ENCODE peak calls at places on chromosome 3, in four cellular contexts. F is nucleus accumbens, L is GDM1, Y is cardiac fibroblast. X is an unnamed sample.

GRCh38 chr3:127073931-127074820 is 91.3 kb downstream of the PLXNA1 start:
- DNase-seq in L (no peak), Y (peak; percentile 41), F (no peak), X (no peak)

GRCh38 chr3:144466540-144466939 is 494.9 kb downstream of the DIPK2A start:
- DNase-seq in L (no peak), F (no peak), Y (no peak), X (no peak)

GRCh38 chr3:30626443-30627181 is 20.2 kb downstream of the TGFBR2 start:
- DNase-seq in Y (peak; percentile 59), L (no peak), F (no peak), X (no peak)

GRCh38 chr3:140816804-140817203 is 124.8 kb upstream of the SLC25A36 start:
- DNase-seq in L (no peak), F (no peak), Y (no peak), X (no peak)

GRCh38 chr3:172125963-172126403 is 86.6 kb downstream of the FNDC3B start:
- DNase-seq in F (no peak), L (no peak), Y (peak; percentile 67), X (no peak)

GRCh38 chr3:73786346-73786807 is 161.6 kb upstream of the PDZRN3 start:
- DNase-seq in Y (peak; percentile 84), F (no peak), L (no peak), X (no peak)

GRCh38 chr3:132804498-132804897 is 82.3 kb upstream of the NPHP3 start:
- DNase-seq in Y (peak; percentile 22), L (no peak), F (no peak), X (no peak)

GRCh38 chr3:52136513-52136912 is 17.7 kb downstream of the POC1A start:
- DNase-seq in Y (no peak), L (no peak), F (no peak), X (no peak)

GRCh38 chr3:46062679-46063078 is 35.4 kb upstream of the XCR1 start:
- DNase-seq in Y (peak; percentile 21), F (no peak), L (no peak), X (no peak)

GRCh38 chr3:52177701-52178042 is 20.3 kb upstream of the ALAS1 start:
- DNase-seq in F (no peak), L (no peak), Y (no peak), X (no peak)

GRCh38 chr3:62604301-62604700 is 231.0 kb upstream of the FEZF2 start:
- DNase-seq in L (no peak), Y (peak; percentile 84), F (no peak), X (no peak)

GRCh38 chr3:156472150-156472549 is 82.8 kb downstream of the SSR3 start:
- DNase-seq in Y (no peak), L (no peak), F (no peak), X (no peak)

GRCh38 chr3:9141903-9142302 is 107.5 kb downstream of the SRGAP3 start:
- DNase-seq in L (no peak), F (no peak), Y (no peak), X (no peak)

GRCh38 chr3:39150170-39150802 is 3.1 kb downstream of the CSRNP1 start:
- DNase-seq in L (no peak), F (no peak), Y (no peak), X (peak; percentile 34)

GRCh38 chr3:158105710-158106438 is at the start of gene SHOX2:
- DNase-seq in Y (peak; percentile 65), L (no peak), F (no peak), X (no peak)

GRCh38 chr3:172675371-172676193 is 35.3 kb downstream of the NCEH1 start:
- DNase-seq in F (no peak), L (peak; percentile 33), Y (peak; percentile 70), X (peak; percentile 9)

GRCh38 chr3:11390411-11391171 is 118.4 kb downstream of the ATG7 start:
- DNase-seq in F (no peak), L (no peak), Y (peak; percentile 31), X (no peak)

GRCh38 chr3:87350367-87351199 is 74.2 kb upstream of the POU1F1 start:
- DNase-seq in Y (peak; percentile 65), L (peak; percentile 37), F (no peak), X (peak; percentile 1)

GRCh38 chr3:62164196-62164595 is 209.2 kb downstream of the FEZF2 start:
- DNase-seq in F (no peak), L (no peak), Y (no peak), X (no peak)

GRCh38 chr3:100210777-100211145 is 50.0 kb upstream of the TBC1D23 start:
- DNase-seq in L (no peak), Y (peak; percentile 92), F (no peak), X (no peak)

GRCh38 chr3:126916546-126916945 is 66.4 kb upstream of the PLXNA1 start:
- DNase-seq in F (no peak), L (no peak), Y (no peak), X (no peak)

GRCh38 chr3:4865714-4866113 is 113.5 kb upstream of the BHLHE40 start:
- DNase-seq in L (no peak), Y (no peak), F (no peak), X (no peak)

GRCh38 chr3:139107424-139108252 is 62.9 kb upstream of the PRR23C start:
- DNase-seq in L (no peak), Y (no peak), F (no peak), X (no peak)

GRCh38 chr3:59970384-59970783 is 920.6 kb upstream of the CFAP20DC start:
- DNase-seq in L (no peak), F (no peak), Y (no peak), X (no peak)

GRCh38 chr3:194497799-194498575 is 11.2 kb upstream of the ATP13A3 start:
- DNase-seq in L (no peak), Y (no peak), F (no peak), X (no peak)

GRCh38 chr3:48715179-48715800 is 1.7 kb downstream of the IP6K2 start:
- DNase-seq in F (no peak), Y (peak; percentile 56), L (no peak), X (no peak)

X was measured in CMK.